ENCODE peak calls at places on chromosomes 11 and 22, in seven cellular contexts. V, R, T, J, U, G and Y are unnamed samples.

GRCh38 chr11:122337241-122338176 is 221.5 kb upstream of the BLID start:
- DNase-seq in V (peak; percentile 64), R (no peak), T (peak; percentile 65), J (no peak), U (no peak), G (no peak), Y (peak; percentile 92)

GRCh38 chr22:50498322-50498861 is 9.1 kb downstream of the LMF2 start:
- DNase-seq in V (peak; percentile 77), R (no peak), T (peak; percentile 65), J (peak; percentile 80), U (peak; percentile 62), G (peak; percentile 75), Y (peak; percentile 76)

GRCh38 chr22:43520632-43521039 is 108.8 kb downstream of the MPPED1 start:
- DNase-seq in V (no peak), R (no peak), T (no peak), J (no peak), U (no peak), G (no peak), Y (no peak)

GRCh38 chr22:50710886-50711285 is 27.1 kb upstream of the ACR start:
- DNase-seq in V (no peak), R (no peak), T (no peak), J (no peak), U (no peak), G (no peak), Y (no peak)

GRCh38 chr11:10666976-10667892 is 26.3 kb downstream of the IRAG1 start:
- DNase-seq in V (no peak), R (no peak), T (no peak), J (no peak), U (no peak), G (no peak), Y (no peak)

GRCh38 chr22:46951973-46952372 is 189.5 kb downstream of the TBC1D22A start:
- DNase-seq in V (no peak), R (no peak), T (no peak), J (no peak), U (no peak), G (no peak), Y (no peak)

GRCh38 chr11:69492201-69492991 is 10.9 kb downstream of the LINC01488 start:
- DNase-seq in V (no peak), R (no peak), T (no peak), J (peak; percentile 43), U (no peak), G (no peak), Y (no peak)

GRCh38 chr22:33896801-33897620 is 23.3 kb downstream of the LARGE1 start:
- DNase-seq in V (peak; percentile 97), R (no peak), T (no peak), J (no peak), U (no peak), G (no peak), Y (no peak)

GRCh38 chr11:20417771-20418170 is 30.3 kb downstream of the PRMT3 start:
- DNase-seq in V (no peak), R (no peak), T (no peak), J (no peak), U (no peak), G (no peak), Y (peak; percentile 13)

GRCh38 chr11:85930879-85931366 is 75.7 kb downstream of the CCDC83 start:
- DNase-seq in V (no peak), R (no peak), T (no peak), J (peak; percentile 94), U (no peak), G (no peak), Y (no peak)

GRCh38 chr11:27087425-27087824 is 46.8 kb downstream of the BBOX1 start:
- DNase-seq in V (no peak), R (no peak), T (no peak), J (no peak), U (no peak), G (no peak), Y (no peak)

GRCh38 chr11:117825538-117826359 is 1.2 kb upstream of the FXYD2 start:
- DNase-seq in V (no peak), R (no peak), T (no peak), J (no peak), U (no peak), G (peak; percentile 18), Y (no peak)

GRCh38 chr22:19634576-19634975 is 79.7 kb upstream of the SEPTIN5 start:
- DNase-seq in V (no peak), R (no peak), T (no peak), J (no peak), U (no peak), G (no peak), Y (no peak)

GRCh38 chr22:49107561-49107960 is 720.1 kb downstream of the BRD1 start:
- DNase-seq in V (no peak), R (no peak), T (no peak), J (no peak), U (no peak), G (no peak), Y (no peak)

GRCh38 chr22:20125201-20126174 is 6.1 kb upstream of the ZDHHC8 start:
- DNase-seq in V (no peak), R (no peak), T (no peak), J (no peak), U (no peak), G (no peak), Y (no peak)

GRCh38 chr11:95913830-95914229 is 10.1 kb downstream of the MTMR2 start:
- DNase-seq in V (no peak), R (no peak), T (peak; percentile 27), J (no peak), U (no peak), G (no peak), Y (no peak)

GRCh38 chr22:38201718-38202436 is at the start of gene MAFF:
- DNase-seq in V (peak; percentile 93), R (peak; percentile 98), T (peak; percentile 97), J (peak; percentile 92), U (peak; percentile 71), G (peak; percentile 97), Y (peak; percentile 99)
- TF ChIP-seq POLR2A in V (peak; percentile 37), R (peak; percentile 98), T (peak; percentile 93), J (peak; percentile 80), U (peak; percentile 24), G (no peak), Y (peak; percentile 79)

DNA sequence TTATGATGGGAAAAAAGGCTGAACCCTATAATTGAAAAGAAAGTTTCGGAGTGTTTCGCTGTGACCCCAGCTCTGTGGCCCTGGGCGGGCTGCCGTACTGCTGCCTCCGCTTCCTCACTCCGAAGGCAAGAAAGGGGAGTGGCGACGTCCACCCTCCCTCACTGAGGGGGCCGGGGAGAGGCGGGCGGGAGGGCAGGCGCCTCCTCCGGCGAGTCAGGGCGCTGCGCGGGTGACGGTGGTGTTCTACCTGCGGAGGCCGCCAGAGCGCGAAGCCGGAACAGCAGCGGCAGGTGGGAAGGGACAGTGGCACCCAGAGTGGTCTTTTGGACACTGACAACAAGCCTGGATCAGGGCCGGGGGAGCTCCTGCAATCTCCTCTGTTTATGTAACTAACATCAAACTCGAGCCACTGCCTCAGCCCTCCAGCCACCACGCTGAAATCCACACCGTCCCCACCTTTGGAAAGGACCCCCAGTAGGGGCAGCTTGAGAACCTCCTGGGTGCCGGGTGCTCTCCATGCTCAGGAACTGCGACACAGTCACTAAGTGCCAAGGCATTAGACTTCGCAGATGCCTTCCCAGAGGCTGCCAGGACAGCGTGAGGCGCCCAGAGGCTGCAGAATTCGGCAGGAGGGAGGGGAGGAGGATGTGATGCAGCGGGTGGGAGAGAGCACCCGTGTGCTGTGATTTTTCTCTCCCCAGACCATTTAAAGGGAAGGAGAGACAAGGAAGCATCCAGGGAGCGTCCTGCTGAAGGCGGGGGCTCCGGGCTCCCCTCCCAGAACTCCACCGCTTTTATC is 25.5 kb downstream of the BID start:
- DNase-seq in V (no peak), R (peak; percentile 37), T (no peak), J (no peak), U (no peak), G (no peak), Y (no peak)
- TF ChIP-seq POLR2A in V (no peak), R (no peak), T (no peak), J (no peak), U (no peak), G (no peak), Y (no peak)

DNA sequence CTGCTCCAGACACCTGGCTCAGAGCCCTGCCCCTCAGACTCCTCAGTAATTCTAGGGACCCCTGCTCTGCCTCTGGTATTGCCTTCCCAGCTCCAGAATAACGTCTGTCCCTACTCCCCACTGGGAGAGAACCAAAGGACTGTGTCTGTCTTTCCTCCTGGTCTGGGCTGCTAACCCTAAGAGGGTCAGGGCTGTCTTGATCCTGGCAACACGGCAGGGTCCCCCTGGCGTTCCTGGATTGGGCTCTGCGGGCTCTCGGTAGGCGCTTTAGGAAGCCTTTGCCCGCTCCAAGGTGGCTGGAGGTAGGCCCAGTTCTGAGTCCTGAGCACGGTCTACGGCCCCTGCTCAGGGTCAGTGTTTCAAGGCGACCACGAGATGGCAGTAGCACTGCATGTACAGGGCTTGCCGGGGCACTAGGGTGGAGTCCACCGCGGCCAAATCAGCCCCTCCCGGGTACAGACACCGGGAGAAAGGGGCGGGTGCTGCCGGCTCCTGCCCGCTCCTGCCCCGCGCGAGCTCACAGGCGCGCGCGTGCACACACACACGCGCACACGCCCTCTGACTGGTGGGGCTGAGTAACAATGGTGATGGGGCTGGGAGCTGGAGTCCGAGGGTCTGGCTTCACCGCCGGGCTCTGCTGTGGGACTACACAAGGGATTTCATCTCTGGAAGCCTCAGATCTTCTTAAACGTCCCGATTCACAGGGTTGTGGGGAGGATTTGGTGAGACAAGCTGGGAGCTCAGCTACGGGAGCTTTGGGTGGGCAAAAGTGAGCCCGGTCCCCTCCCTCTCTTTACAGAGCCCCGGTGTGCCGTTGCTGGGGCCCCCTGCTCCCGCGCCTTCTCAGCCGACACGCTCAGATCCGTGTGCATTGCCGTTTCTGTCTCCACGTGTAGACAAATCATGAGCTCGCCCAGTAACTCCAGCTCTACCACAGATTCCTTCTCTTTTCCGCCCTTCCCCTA is 30.1 kb upstream of the HMOX1 start:
- DNase-seq in V (peak; percentile 89), R (peak; percentile 94), T (peak; percentile 89), J (peak; percentile 79), U (peak; percentile 87), G (peak; percentile 96), Y (peak; percentile 89)
- TF ChIP-seq POLR2A in V (no peak), R (no peak), T (peak; percentile 75), J (no peak), U (peak; percentile 62), G (no peak), Y (no peak)

GRCh38 chr11:109972181-109972715 is 120.9 kb upstream of the ZC3H12C start:
- DNase-seq in V (no peak), R (no peak), T (no peak), J (no peak), U (no peak), G (no peak), Y (no peak)
- TF ChIP-seq POLR2A in V (no peak), R (no peak), T (no peak), J (no peak), U (no peak), G (no peak), Y (no peak)

GRCh38 chr22:45537734-45538181 is 35.1 kb downstream of the FBLN1 start:
- DNase-seq in V (peak; percentile 11), R (peak; percentile 86), T (no peak), J (no peak), U (peak; percentile 74), G (no peak), Y (no peak)
- TF ChIP-seq POLR2A in V (no peak), R (no peak), T (no peak), J (no peak), U (no peak), G (no peak), Y (no peak)